ENCODE peak calls at places on chromosomes 16 and 17, in nine cellular contexts. A is tibial artery, F is brain microvascular endothelial cell, K is GM12865, E is GM10248, H is WTC11, D is left ventricle myocardium inferior, Q is cardiac fibroblast, M is BE2C. T is an unnamed sample.

GRCh38 chr17:40361063-40361924 is 3.2 kb downstream of the GJD3 start:
- DNase-seq in A (no peak), F (no peak), K (no peak), E (no peak), H (no peak), D (no peak), Q (no peak), M (no peak), T (no peak)

GRCh38 chr17:82380860-82381702 is 9.5 kb downstream of the UTS2R start:
- DNase-seq in A (no peak), F (no peak), K (no peak), E (no peak), H (no peak), D (no peak), Q (no peak), M (no peak), T (no peak)

GRCh38 chr16:27699540-27699939 is 149.6 kb downstream of the KATNIP start:
- DNase-seq in A (no peak), F (no peak), K (no peak), E (no peak), H (no peak), D (no peak), Q (no peak), M (no peak), T (no peak)

GRCh38 chr17:13765701-13766100 is 164.0 kb upstream of the HS3ST3A1 start:
- DNase-seq in A (no peak), F (no peak), K (no peak), E (no peak), H (no peak), D (no peak), Q (no peak), M (no peak), T (peak)

GRCh38 chr17:58273453-58274104 is 7.2 kb downstream of the MPO start:
- DNase-seq in A (no peak), F (no peak), K (no peak), E (peak), H (no peak), D (no peak), Q (no peak), M (no peak), T (no peak)

GRCh38 chr17:1916963-1917715 is 87.3 kb downstream of the RPA1 start:
- DNase-seq in A (no peak), F (no peak), K (no peak), E (no peak), H (no peak), D (no peak), Q (no peak), M (no peak), T (no peak)

GRCh38 chr16:82331974-82332750 is 162.1 kb upstream of the MPHOSPH6 start:
- DNase-seq in A (no peak), F (no peak), K (no peak), E (no peak), H (no peak), D (no peak), Q (no peak), M (no peak), T (no peak)

GRCh38 chr17:66509913-66510312 is 207.5 kb downstream of the PRKCA start:
- DNase-seq in A (no peak), F (no peak), K (no peak), E (no peak), H (no peak), D (no peak), Q (no peak), M (no peak), T (no peak)

GRCh38 chr16:57497121-57497520 is 10.8 kb upstream of the DOK4 start:
- DNase-seq in A (no peak), F (no peak), K (no peak), E (no peak), H (no peak), D (peak), Q (no peak), M (peak), T (no peak)

GRCh38 chr17:76027159-76027839 is at the start of gene EVPL:
- DNase-seq in A (no peak), F (no peak), K (no peak), E (no peak), H (no peak), D (no peak), Q (no peak), M (no peak), T (no peak)
- TF ChIP-seq CTCF in A (no peak), F (no peak), K (no peak), E (no peak), H (no peak), D (no peak), Q (no peak), M (no peak), T (no peak)

GRCh38 chr16:35234679-35235078 is 1775.3 kb downstream of the TP53TG3F start:
- DNase-seq in A (no peak), F (no peak), K (no peak), E (no peak), H (no peak), D (no peak), Q (no peak), M (no peak), T (no peak)

DNA sequence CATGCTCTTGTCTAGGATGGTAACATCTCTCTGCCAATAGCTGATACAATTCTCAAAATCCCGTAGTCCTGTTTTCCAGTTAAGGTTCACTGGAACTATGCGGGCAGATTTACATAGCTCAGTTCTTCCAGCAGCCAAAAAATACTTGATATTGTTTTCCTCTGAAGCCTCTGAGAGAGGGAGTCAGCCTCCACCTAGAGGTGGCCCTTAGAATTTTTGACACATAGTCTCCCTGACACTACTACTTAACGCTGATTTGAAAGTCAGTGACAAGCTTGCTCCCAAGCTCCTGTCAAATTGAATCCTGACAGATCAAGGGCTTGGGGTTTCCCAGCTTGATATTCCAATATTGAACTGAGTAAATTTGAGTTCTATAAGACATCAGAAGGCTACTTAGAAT is 1780.1 kb downstream of the TP53TG3F start:
- DNase-seq in A (no peak), F (no peak), K (no peak), E (no peak), H (no peak), D (no peak), Q (no peak), M (no peak), T (no peak)
- TF ChIP-seq CTCF in A (no peak), F (no peak), K (no peak), E (no peak), H (no peak), D (no peak), Q (no peak), M (no peak), T (no peak)

GRCh38 chr16:67926181-67926742 is 5.4 kb downstream of the CTRL start:
- DNase-seq in A (peak), F (peak), K (no peak), E (no peak), H (peak), D (no peak), Q (no peak), M (peak), T (no peak)
- TF ChIP-seq CTCF in A (peak), F (peak), K (no peak), E (no peak), H (peak), D (no peak), Q (peak), M (peak), T (peak)

GRCh38 chr17:15456972-15457722 is 10.3 kb downstream of the CDRT4 start:
- DNase-seq in A (peak), F (peak), K (no peak), E (no peak), H (no peak), D (peak), Q (peak), M (no peak), T (peak)
- TF ChIP-seq CTCF in A (peak), F (peak), K (no peak), E (no peak), H (no peak), D (peak), Q (peak), M (no peak), T (peak)

GRCh38 chr17:17985555-17985954 is 12.9 kb downstream of the DRC3 start:
- DNase-seq in A (no peak), F (no peak), K (peak), E (peak), H (no peak), D (no peak), Q (peak), M (no peak), T (no peak)
- TF ChIP-seq CTCF in A (no peak), F (peak), K (peak), E (peak), H (peak), D (peak), Q (peak), M (peak), T (peak)

GRCh38 chr17:43349142-43349541 is 49.7 kb upstream of the ARL4D start:
- DNase-seq in A (no peak), F (no peak), K (no peak), E (no peak), H (no peak), D (no peak), Q (no peak), M (no peak), T (no peak)
- TF ChIP-seq CTCF in A (no peak), F (peak), K (no peak), E (no peak), H (peak), D (no peak), Q (no peak), M (peak), T (peak)

GRCh38 chr16:55323637-55324490 is at the start of gene IRX6:
- DNase-seq in A (peak), F (no peak), K (no peak), E (no peak), H (peak), D (peak), Q (no peak), M (peak), T (no peak)
- TF ChIP-seq CTCF in A (no peak), F (peak), K (peak), E (no peak), H (peak), D (peak), Q (peak), M (peak), T (peak)

DNA sequence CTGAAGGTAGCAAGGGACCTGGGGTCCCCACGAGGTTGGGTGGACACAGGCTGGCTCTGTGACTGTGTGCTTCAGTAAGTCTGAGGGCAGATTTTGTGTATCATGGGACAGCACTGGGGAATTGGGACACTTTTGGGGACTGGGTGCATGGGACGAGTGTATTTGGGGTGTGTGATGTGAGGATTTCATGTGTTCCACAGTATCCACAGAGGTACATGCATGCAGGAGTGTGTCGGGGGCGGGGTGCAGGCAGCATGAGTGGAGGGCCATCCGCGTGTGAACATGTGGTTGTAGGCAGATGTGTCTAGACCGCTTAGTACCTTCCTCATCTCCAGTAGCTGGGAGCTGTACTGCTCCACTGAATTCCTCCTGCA is 1.1 kb upstream of the DLX3 start:
- DNase-seq in A (no peak), F (no peak), K (no peak), E (no peak), H (no peak), D (no peak), Q (no peak), M (no peak), T (no peak)
- TF ChIP-seq CTCF in A (no peak), F (no peak), K (no peak), E (no peak), H (no peak), D (no peak), Q (no peak), M (no peak), T (no peak)

DNA sequence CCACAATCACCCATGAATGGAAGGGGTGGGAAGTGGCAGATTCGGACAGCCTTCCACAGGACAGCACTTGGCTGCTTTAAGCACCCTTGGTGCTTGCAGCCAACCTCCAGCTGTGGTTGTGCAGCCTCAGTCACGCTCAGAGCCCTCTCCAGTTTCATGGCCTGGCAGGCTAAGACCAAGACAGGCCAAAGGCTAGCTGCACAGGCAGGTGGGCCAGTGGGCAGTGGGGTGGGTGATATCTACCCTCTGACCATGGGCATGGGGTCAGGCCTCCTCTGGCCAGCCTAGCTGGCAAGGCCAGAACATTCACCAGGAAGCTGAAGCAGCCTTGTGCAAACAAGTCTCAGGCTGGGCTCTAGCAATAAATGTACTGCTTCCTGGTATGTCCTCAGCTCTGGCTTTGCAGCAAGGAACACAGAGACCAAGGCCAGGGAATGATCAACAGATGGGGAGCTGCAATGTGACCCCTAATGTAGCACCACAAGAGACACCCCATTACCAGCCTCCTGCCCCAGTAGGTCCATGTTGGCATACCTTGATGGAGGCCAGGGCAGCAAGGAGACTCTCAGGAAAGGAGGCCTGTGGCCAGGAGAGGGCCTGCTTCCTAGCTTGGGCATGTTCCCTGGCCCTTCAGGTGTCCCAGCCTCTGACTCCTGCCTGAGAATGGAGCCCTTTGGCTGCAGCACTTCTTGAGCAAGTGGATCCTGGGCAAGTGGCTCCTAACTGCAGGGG is 20.9 kb downstream of the HSD11B2 start:
- DNase-seq in A (no peak), F (no peak), K (no peak), E (no peak), H (no peak), D (peak), Q (no peak), M (no peak), T (no peak)
- TF ChIP-seq CTCF in A (no peak), F (no peak), K (no peak), E (no peak), H (no peak), D (no peak), Q (no peak), M (no peak), T (no peak)

DNA sequence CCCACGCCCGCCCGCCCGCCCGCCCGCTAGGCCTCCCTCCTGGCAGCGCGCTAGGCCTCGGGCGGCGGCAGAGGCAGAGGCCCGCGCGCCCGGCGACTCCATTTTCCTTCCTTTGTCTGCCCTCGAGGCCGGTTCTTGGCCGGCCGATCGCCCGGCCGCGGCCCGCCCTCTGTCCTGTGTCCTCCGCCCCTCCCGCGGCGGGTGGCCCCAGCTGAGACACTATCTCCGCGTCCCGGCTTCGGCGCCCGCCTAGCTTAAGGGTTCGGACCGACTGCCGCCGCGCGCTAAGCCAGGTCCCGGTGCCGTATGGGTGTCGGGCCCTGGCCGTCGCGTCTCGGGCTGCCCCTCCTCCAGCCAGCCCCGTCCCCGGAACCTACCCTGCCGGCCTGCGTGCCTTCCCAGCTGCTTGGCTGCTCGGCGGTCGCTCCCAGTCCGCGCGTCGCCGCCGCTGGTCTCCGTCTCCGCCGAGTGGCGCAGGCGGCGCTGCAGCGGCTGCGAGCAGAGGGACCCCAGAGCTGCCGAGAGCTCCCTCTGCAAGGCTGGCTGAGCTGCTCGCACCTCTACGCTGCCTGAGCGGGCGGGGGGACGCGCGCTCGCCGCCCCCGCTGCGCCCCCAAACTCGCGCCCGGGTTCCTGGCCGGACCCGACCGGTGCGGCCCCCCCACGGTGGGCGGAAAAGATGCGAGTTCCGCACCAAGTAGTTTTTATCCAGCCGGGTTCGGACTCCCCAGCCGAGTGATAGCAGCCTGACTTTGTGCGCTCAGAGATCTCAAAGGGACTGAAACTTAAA is 787 bp downstream of the CTCF start:
- DNase-seq in A (no peak), F (peak), K (peak), E (no peak), H (peak), D (peak), Q (peak), M (peak), T (peak)
- TF ChIP-seq CTCF in A (no peak), F (peak), K (peak), E (peak), H (no peak), D (peak), Q (no peak), M (peak), T (peak)